ENCODE peak calls at places on chromosomes 11 and 22, in ten cellular contexts. K is uterus; T is stimulated activated CD8-positive, alpha-beta memory T cell treated with anti-CD3 and anti-CD28 coated beads, Interleukin-4, amount 100 ng/mL, for 4 hours; A is heart right ventricle; Z is left cardiac atrium; Q is Calu3; U is A673; R is fibroblast of mammary gland; Y is anterior cingulate cortex; M is fibroblast of the aortic adventitia. W is an unnamed sample.
A peak's percentile ranks its signal among the peaks of the same experiment; 100 is the strongest.

GRCh38 chr11:10452211-10452767 is 2.8 kb upstream of the AMPD3 start:
- DNase-seq in U (no peak), Z (no peak), R (no peak), K (no peak), A (no peak), M (no peak), Q (no peak), Y (no peak), T (no peak), W (no peak)

GRCh38 chr11:120139316-120140069 is 1.6 kb upstream of the TRIM29 start:
- DNase-seq in U (no peak), R (no peak), T (no peak), A (no peak), K (no peak), Z (no peak), M (no peak), Q (no peak), Y (no peak), W (no peak)

GRCh38 chr11:67996622-67997459 is 7.1 kb downstream of the UNC93B1 start:
- DNase-seq in M (no peak), Q (peak; percentile 62), U (peak; percentile 71), Z (peak; percentile 71), A (peak; percentile 67), T (no peak), R (peak; percentile 17), K (no peak), Y (no peak), W (peak; percentile 80)

GRCh38 chr11:62015615-62016014 is 48.2 kb upstream of the FTH1 start:
- DNase-seq in K (no peak), M (no peak), R (no peak), Z (no peak), Y (no peak), T (no peak), A (no peak), U (no peak), Q (no peak), W (no peak)

GRCh38 chr11:47669856-47670255 is 27.5 kb upstream of the MTCH2 start:
- DNase-seq in R (no peak), M (no peak), T (no peak), K (no peak), Z (no peak), Y (no peak), U (no peak), Q (no peak), A (no peak), W (no peak)

GRCh38 chr11:2444301-2445106 is at the start of the genes KCNQ1 and TRPM5:
- DNase-seq in T (peak; percentile 62), M (no peak), Y (no peak), Z (no peak), R (no peak), K (no peak), A (peak; percentile 68), U (no peak), Q (peak; percentile 89), W (peak; percentile 61)

GRCh38 chr11:57410287-57410686 is 16.6 kb downstream of the SLC43A3 start:
- DNase-seq in M (peak; percentile 65), Y (no peak), R (peak; percentile 92), Q (no peak), Z (no peak), T (no peak), K (no peak), U (no peak), A (no peak), W (no peak)

GRCh38 chr22:35739642-35740041 is 22.0 kb downstream of the APOL5 start:
- DNase-seq in A (no peak), R (peak; percentile 28), K (no peak), T (no peak), Q (peak; percentile 7), Z (no peak), U (peak; percentile 18), M (peak; percentile 51), Y (no peak), W (no peak)

GRCh38 chr11:8605956-8606355 is 11.9 kb upstream of the STK33 start:
- DNase-seq in Q (no peak), A (no peak), M (peak; percentile 33), Y (no peak), R (peak; percentile 39), T (no peak), Z (no peak), U (no peak), K (no peak), W (no peak)

W was measured in psoas muscle.